ENCODE peak calls at places on chromosomes 11 and 22, in four cellular contexts. One of them, this sample, is unnamed.

GRCh38 chr11:65821107-65821506 is 12.7 kb upstream of the SNX32 start:
- DNase-seq in PC-3: no peak
- DNase-seq in small intestine: peak
- DNase-seq in cardiac muscle cell: no peak
- DNase-seq in this sample: no peak

GRCh38 chr11:91585035-91585801 is 639.4 kb upstream of the FAT3 start:
- DNase-seq in PC-3: no peak
- DNase-seq in small intestine: no peak
- DNase-seq in cardiac muscle cell: no peak
- DNase-seq in this sample: no peak

GRCh38 chr11:47467372-47467771 is 18.4 kb upstream of the RAPSN start:
- DNase-seq in PC-3: no peak
- DNase-seq in small intestine: peak
- DNase-seq in cardiac muscle cell: no peak
- DNase-seq in this sample: no peak

GRCh38 chr11:102914238-102915043 is 39.7 kb upstream of the MMP12 start:
- DNase-seq in PC-3: peak
- DNase-seq in small intestine: peak
- DNase-seq in cardiac muscle cell: peak
- DNase-seq in this sample: peak

GRCh38 chr22:21000987-21001600 is 824 bp downstream of the THAP7 start:
- DNase-seq in PC-3: no peak
- DNase-seq in small intestine: no peak
- DNase-seq in cardiac muscle cell: no peak
- DNase-seq in this sample: no peak

GRCh38 chr11:44899959-44900358 is 50.7 kb downstream of the TP53I11 start:
- DNase-seq in PC-3: peak
- DNase-seq in small intestine: no peak
- DNase-seq in cardiac muscle cell: peak
- DNase-seq in this sample: peak

GRCh38 chr22:44351685-44352377 is 39.1 kb upstream of the SHISAL1 start:
- DNase-seq in PC-3: peak
- DNase-seq in small intestine: no peak
- DNase-seq in cardiac muscle cell: peak
- DNase-seq in this sample: peak

GRCh38 chr22:45204751-45205623 is 35.7 kb downstream of the KIAA0930 start:
- DNase-seq in PC-3: no peak
- DNase-seq in small intestine: no peak
- DNase-seq in cardiac muscle cell: no peak
- DNase-seq in this sample: no peak

GRCh38 chr11:60985991-60986915 is 14.8 kb downstream of the CD6 start:
- DNase-seq in PC-3: peak
- DNase-seq in small intestine: peak
- DNase-seq in cardiac muscle cell: no peak
- DNase-seq in this sample: peak

GRCh38 chr11:86141645-86142569 is 73.0 kb upstream of the PICALM start:
- DNase-seq in PC-3: no peak
- DNase-seq in small intestine: no peak
- DNase-seq in cardiac muscle cell: no peak
- DNase-seq in this sample: no peak

GRCh38 chr22:36029406-36029755 is 757 bp upstream of the RBFOX2 start:
- DNase-seq in PC-3: no peak
- DNase-seq in small intestine: no peak
- DNase-seq in cardiac muscle cell: no peak
- DNase-seq in this sample: no peak

GRCh38 chr22:45880732-45881523 is 96.0 kb downstream of the WNT7B start:
- DNase-seq in PC-3: no peak
- DNase-seq in small intestine: no peak
- DNase-seq in cardiac muscle cell: peak
- DNase-seq in this sample: no peak

GRCh38 chr11:92828576-92828975 is 140.9 kb upstream of the MTNR1B start:
- DNase-seq in PC-3: no peak
- DNase-seq in small intestine: no peak
- DNase-seq in cardiac muscle cell: peak
- DNase-seq in this sample: no peak

GRCh38 chr11:119421941-119422504 is 949 bp downstream of the THY1 start:
- DNase-seq in PC-3: no peak
- DNase-seq in small intestine: no peak
- DNase-seq in cardiac muscle cell: peak
- DNase-seq in this sample: no peak
- H3K4me3 ChIP-seq in PC-3: no peak
- H3K4me3 ChIP-seq in small intestine: no peak
- H3K4me3 ChIP-seq in cardiac muscle cell: peak
- H3K4me3 ChIP-seq in this sample: no peak

DNA sequence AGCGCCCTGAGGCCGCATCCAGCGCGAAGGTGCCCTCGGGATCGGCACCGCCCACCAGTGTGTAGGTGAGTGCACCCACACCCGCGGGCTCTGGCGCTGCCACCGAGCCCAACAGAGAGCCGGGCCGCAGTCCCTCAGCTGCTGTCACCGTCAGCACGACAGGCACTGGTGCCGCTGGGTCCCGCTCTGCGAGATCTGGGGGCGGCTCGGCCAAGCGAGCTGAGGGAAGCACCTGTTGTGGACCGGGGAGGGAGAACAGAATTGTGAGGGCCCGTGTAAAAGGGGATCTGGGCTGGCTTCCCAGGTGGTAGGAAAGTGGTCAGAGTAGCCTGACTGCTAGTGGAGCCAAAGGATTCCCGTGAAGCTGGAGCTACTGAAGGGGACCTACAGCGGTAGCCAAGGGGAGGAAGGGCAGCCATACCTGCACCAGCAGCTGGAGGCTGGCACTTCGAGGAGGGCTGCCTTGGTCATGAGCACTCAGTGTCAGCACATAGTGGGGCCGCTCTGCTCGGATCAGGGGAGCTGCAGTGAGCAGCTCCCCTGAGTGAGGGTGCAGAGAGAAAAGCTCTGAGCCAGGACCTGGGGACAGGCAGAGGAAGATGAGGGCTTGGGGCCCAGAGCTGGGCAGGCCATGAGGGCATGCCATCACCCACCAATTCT is 11.5 kb upstream of the TPP1 start:
- DNase-seq in PC-3: no peak
- DNase-seq in small intestine: no peak
- DNase-seq in cardiac muscle cell: no peak
- DNase-seq in this sample: no peak
- H3K4me3 ChIP-seq in PC-3: no peak
- H3K4me3 ChIP-seq in small intestine: peak
- H3K4me3 ChIP-seq in cardiac muscle cell: peak
- H3K4me3 ChIP-seq in this sample: no peak

DNA sequence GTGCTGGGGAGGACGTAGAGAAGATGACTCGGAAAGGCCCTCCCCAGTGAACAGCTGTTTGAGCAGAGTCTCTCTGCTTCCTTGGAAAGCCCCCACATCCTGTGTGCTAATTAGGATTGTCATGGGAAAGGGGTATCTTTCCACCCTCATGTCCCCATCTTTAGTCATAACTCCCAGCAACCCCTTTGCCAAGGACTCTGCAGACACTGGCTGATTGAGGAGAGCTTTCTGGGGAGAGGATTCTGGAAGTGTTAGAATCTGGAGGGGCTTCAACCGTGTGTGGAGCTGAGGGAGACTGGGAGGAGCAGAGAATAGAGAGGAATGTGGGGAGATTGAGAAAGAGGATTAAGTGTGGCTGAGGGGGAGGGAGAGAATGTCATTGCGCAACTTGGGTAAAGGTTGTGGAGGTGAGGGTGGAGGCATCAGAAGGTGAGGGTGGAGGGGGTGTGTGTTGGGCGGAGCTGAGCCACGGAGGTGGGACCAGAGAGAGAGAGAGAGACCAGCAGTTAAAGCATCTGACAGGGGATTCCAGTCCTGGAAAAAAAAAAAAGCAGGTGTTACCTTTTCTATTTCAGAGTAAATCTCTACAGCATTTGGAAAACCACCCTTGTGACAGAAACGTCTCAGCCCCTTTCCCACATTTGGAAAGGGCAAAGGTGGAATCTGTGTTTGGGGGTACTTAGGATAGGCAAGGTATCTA is 2.2 kb downstream of the DTX4 start:
- DNase-seq in PC-3: peak
- DNase-seq in small intestine: peak
- DNase-seq in cardiac muscle cell: no peak
- DNase-seq in this sample: peak
- H3K4me3 ChIP-seq in PC-3: peak
- H3K4me3 ChIP-seq in small intestine: peak
- H3K4me3 ChIP-seq in cardiac muscle cell: no peak
- H3K4me3 ChIP-seq in this sample: peak

DNA sequence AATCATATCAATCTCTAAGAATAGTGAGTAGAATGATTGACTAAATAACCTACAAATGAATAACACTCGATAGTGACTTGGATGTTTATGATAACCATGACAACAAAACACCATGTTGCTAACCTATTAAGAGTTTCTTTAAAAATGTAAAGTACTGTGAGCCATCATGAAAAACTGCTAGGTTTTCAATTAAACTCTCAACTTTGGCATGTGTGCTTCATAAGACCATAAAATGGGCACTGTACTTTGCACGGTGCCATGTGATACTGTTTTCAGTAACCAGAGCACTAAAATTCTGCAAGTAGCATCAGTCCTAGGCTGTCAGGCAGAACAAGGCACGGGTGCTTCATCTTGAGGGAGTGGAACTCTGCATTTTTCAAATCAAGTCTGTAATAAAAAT is 96.2 kb upstream of the TRIM77 start:
- DNase-seq in PC-3: no peak
- DNase-seq in small intestine: no peak
- DNase-seq in cardiac muscle cell: no peak
- DNase-seq in this sample: no peak
- H3K4me3 ChIP-seq in PC-3: no peak
- H3K4me3 ChIP-seq in small intestine: no peak
- H3K4me3 ChIP-seq in cardiac muscle cell: no peak
- H3K4me3 ChIP-seq in this sample: no peak

DNA sequence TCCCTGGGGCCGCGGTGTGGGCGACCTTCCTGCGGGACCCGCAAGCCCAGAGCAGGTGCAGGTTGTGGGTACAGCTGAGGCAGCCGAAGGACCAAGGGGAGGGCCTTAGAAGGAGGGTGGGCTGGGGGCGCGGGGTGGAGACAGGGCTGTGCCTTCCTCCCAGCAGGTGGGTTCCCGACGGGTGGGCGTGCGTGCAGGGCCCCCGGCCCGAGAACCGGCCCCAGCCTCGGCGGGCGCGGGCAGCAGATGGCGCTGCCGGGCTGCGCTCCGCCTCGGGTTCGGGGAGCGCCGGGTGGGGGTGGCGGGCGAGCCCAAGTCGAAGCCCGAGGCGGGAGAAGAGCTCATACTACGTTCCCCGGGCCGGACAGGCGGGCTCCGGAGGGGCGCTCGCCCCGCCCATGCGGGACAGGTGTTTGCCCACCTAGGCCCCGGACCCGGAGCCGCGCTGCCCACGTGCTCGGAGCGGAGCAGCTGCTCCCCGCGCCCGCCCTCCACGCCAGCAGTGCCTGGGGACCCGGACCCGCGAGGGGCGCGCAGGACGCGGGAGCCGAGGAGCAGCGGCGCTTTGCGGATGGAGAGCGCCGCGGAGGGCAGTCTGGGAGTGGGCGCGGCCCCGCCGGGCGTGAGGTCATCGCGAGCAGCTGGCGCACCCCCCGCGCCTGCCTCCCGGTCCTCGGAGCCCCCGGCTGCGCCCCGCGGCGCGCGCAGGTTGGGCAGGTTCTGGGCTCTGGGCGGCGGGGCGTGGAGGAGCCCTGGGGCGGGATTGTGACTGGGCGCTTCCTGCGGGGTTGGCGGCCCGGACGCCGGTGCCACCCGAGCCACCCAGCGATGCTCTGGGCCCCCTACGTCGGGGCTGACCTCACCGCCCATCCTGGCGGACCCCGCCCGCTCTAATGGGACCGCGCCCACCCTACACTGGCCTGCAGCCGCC is 25.3 kb downstream of the DUSP8 start:
- DNase-seq in PC-3: peak
- DNase-seq in small intestine: peak
- DNase-seq in cardiac muscle cell: peak
- DNase-seq in this sample: peak
- H3K4me3 ChIP-seq in PC-3: peak
- H3K4me3 ChIP-seq in small intestine: peak
- H3K4me3 ChIP-seq in cardiac muscle cell: peak
- H3K4me3 ChIP-seq in this sample: no peak

DNA sequence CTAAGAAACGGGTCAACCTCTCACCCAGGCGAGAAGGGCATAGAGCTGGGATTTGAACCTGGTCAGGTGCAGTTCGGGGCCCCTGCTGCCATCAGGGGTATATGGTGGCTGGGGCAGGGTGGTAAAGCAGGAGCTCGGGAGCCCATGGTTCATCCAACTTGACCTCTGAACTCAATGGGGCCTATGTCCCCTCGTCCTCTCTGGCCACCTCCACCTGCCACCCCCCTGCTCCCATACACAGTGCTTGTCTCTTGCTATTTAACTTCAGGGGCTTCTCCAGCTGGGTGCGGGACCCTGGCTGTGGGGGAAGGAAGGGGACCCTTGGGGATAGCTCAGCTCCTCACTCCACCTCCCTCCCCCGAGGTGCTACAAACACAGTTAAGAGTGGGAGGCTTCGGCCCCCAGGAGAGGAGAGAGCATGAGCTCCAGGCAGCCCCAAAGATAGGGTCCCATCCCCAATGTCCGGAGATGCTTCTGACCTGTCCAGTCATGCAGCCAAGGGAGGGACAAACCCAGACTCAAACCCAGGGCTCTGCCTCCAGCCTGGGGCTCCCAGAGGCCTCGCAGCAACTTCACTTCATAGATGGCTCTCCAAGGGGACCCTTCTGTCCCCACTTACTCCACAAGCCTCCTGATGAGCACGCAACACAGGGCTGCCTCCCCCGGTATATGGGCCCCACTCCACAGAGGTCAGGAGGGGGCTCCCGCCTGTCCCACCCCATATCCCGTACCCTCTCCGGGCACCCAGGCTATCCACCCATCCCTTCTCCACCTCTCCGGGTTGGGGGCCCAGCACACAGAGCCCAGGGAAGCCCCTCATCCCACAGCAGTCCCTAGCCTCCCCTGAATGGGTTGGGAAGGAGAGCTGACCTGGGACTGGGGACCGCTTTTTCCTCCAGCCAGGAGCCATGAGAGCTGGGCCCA is 712 bp downstream of the IL2RB start:
- DNase-seq in PC-3: no peak
- DNase-seq in small intestine: no peak
- DNase-seq in cardiac muscle cell: no peak
- DNase-seq in this sample: no peak
- H3K4me3 ChIP-seq in PC-3: no peak
- H3K4me3 ChIP-seq in small intestine: peak
- H3K4me3 ChIP-seq in cardiac muscle cell: no peak
- H3K4me3 ChIP-seq in this sample: no peak

GRCh38 chr22:41933411-41934177 is 7.0 kb upstream of the TNFRSF13C start:
- DNase-seq in PC-3: no peak
- DNase-seq in small intestine: no peak
- DNase-seq in cardiac muscle cell: no peak
- DNase-seq in this sample: no peak
- H3K4me3 ChIP-seq in PC-3: no peak
- H3K4me3 ChIP-seq in small intestine: no peak
- H3K4me3 ChIP-seq in cardiac muscle cell: no peak
- H3K4me3 ChIP-seq in this sample: no peak

This sample was measured in epithelial cell of esophagus.